ENCODE peak calls at places on chromosomes 1 and 21, in seven cellular contexts. X, U, T, C, H, K and V are unnamed samples.

GRCh38 chr1:172451002-172451443 is 7.2 kb upstream of the PIGC start:
- DNase-seq in C (no peak), T (peak), K (no peak), U (peak), H (no peak), X (no peak), V (peak)

GRCh38 chr1:209875510-209875909 is 47.7 kb downstream of the UTP25 start:
- DNase-seq in U (peak), H (peak), C (peak), T (peak), X (peak), K (no peak), V (peak)

GRCh38 chr1:173914366-173914871 is 2.7 kb downstream of the SERPINC1 start:
- DNase-seq in K (peak), U (peak), C (peak), H (peak), T (peak), X (peak), V (peak)

GRCh38 chr1:234433563-234434285 is 45.3 kb downstream of the TARBP1 start:
- DNase-seq in K (no peak), C (no peak), T (no peak), H (no peak), X (no peak), U (peak), V (peak)

GRCh38 chr21:26117324-26117971 is 53.1 kb downstream of the APP start:
- DNase-seq in X (no peak), K (peak), H (no peak), T (no peak), C (no peak), U (peak), V (no peak)

GRCh38 chr1:9400425-9401079 is 107.9 kb downstream of the SPSB1 start:
- DNase-seq in C (no peak), T (no peak), H (no peak), X (peak), K (peak), U (no peak), V (peak)

GRCh38 chr1:87325982-87326738 is 2.5 kb upstream of the LMO4 start:
- DNase-seq in T (peak), U (peak), H (no peak), K (peak), X (peak), C (peak), V (peak)

GRCh38 chr1:34800214-34800613 is 7.4 kb downstream of the GJA4 start:
- DNase-seq in T (no peak), H (no peak), U (peak), K (no peak), X (no peak), C (no peak), V (no peak)

GRCh38 chr1:107782192-107782845 is 182.7 kb downstream of the VAV3 start:
- DNase-seq in T (peak), K (peak), X (peak), U (peak), H (peak), C (peak), V (peak)

GRCh38 chr1:30191154-30191702 is 532.2 kb downstream of the MATN1 start:
- DNase-seq in H (peak), K (no peak), U (peak), C (no peak), X (peak), T (peak), V (peak)

GRCh38 chr1:16644179-16645043 is 22.3 kb downstream of the RNU1-3 start:
- DNase-seq in T (peak), K (peak), X (peak), U (peak), H (peak), C (peak), V (peak)

GRCh38 chr1:159712080-159712479 is 2.3 kb downstream of the CRP start:
- DNase-seq in T (no peak), K (no peak), H (no peak), U (no peak), C (no peak), X (no peak), V (no peak)

GRCh38 chr1:233905416-233906051 is 1.1 kb downstream of the SLC35F3 start:
- DNase-seq in T (no peak), K (no peak), C (peak), X (peak), U (no peak), H (no peak), V (peak)

GRCh38 chr1:206508956-206509355 is 1.6 kb downstream of the RASSF5 start:
- DNase-seq in K (no peak), T (peak), H (no peak), C (no peak), X (no peak), U (peak), V (no peak)

GRCh38 chr1:34786521-34787325 is 5.7 kb downstream of the GJB3 start:
- DNase-seq in H (no peak), K (peak), X (peak), U (peak), T (peak), C (peak), V (peak)

GRCh38 chr1:101235241-101235695 is 1.6 kb upstream of the S1PR1 start:
- DNase-seq in C (peak), T (no peak), U (peak), K (no peak), X (peak), H (no peak), V (no peak)

GRCh38 chr1:197606163-197606562 is 169.1 kb downstream of the DENND1B start:
- DNase-seq in K (no peak), X (no peak), C (no peak), T (no peak), U (no peak), H (no peak), V (no peak)

GRCh38 chr1:2866415-2867086 is 65.1 kb upstream of the TTC34 start:
- DNase-seq in U (no peak), T (no peak), K (no peak), H (no peak), C (no peak), X (no peak), V (no peak)

GRCh38 chr1:24294228-24294672 is 24.9 kb upstream of the GRHL3 start:
- DNase-seq in X (no peak), U (peak), T (peak), C (no peak), K (no peak), H (no peak), V (peak)

GRCh38 chr1:47444578-47445465 is 7.0 kb downstream of the FOXD2 start:
- DNase-seq in K (no peak), X (peak), C (peak), U (peak), T (no peak), H (no peak), V (no peak)

GRCh38 chr1:236762410-236762809 is 32.7 kb upstream of the MTR start:
- DNase-seq in T (no peak), K (no peak), X (no peak), H (no peak), U (peak), C (no peak), V (no peak)

GRCh38 chr1:36924282-36924791 is 110.0 kb downstream of the GRIK3 start:
- DNase-seq in T (peak), C (peak), X (peak), U (peak), K (peak), H (no peak), V (peak)

GRCh38 chr1:63442141-63442475 is 74.7 kb downstream of the ALG6 start:
- DNase-seq in C (no peak), X (no peak), H (no peak), T (no peak), K (no peak), U (peak), V (peak)

GRCh38 chr1:108000620-108001105 is 35.7 kb upstream of the VAV3 start:
- DNase-seq in T (peak), X (no peak), H (no peak), U (peak), K (no peak), C (no peak), V (peak)

GRCh38 chr1:204647114-204647804 is 38.3 kb downstream of the LRRN2 start:
- DNase-seq in K (peak), U (peak), T (peak), X (peak), H (peak), C (peak), V (peak)

GRCh38 chr1:42913426-42914091 is 45.1 kb downstream of the SLC2A1 start:
- DNase-seq in H (peak), X (peak), U (peak), C (peak), T (peak), K (peak), V (peak)

GRCh38 chr1:10873189-10873588 is 76.7 kb upstream of the CASZ1 start:
- DNase-seq in K (no peak), H (peak), X (peak), T (no peak), C (no peak), U (no peak), V (no peak)

GRCh38 chr1:77170687-77171086 is 48.5 kb downstream of the PIGK start:
- DNase-seq in X (no peak), K (no peak), T (no peak), U (peak), H (no peak), C (no peak), V (no peak)

GRCh38 chr1:8259498-8260290 is 58.2 kb upstream of the SLC45A1 start:
- DNase-seq in K (no peak), C (no peak), X (no peak), H (peak), T (peak), U (peak), V (peak)

GRCh38 chr1:148263906-148264255 is 111.8 kb upstream of the NBPF11 start:
- DNase-seq in X (peak), C (no peak), U (no peak), H (no peak), K (peak), T (no peak), V (no peak)

GRCh38 chr1:156848461-156849150 is 10.3 kb downstream of the INSRR start:
- DNase-seq in H (no peak), C (peak), U (peak), K (peak), X (peak), T (peak), V (no peak)

GRCh38 chr1:233912447-233912846 is 8.0 kb downstream of the SLC35F3 start:
- DNase-seq in X (no peak), H (no peak), K (no peak), C (no peak), U (no peak), T (no peak), V (no peak)

DNA sequence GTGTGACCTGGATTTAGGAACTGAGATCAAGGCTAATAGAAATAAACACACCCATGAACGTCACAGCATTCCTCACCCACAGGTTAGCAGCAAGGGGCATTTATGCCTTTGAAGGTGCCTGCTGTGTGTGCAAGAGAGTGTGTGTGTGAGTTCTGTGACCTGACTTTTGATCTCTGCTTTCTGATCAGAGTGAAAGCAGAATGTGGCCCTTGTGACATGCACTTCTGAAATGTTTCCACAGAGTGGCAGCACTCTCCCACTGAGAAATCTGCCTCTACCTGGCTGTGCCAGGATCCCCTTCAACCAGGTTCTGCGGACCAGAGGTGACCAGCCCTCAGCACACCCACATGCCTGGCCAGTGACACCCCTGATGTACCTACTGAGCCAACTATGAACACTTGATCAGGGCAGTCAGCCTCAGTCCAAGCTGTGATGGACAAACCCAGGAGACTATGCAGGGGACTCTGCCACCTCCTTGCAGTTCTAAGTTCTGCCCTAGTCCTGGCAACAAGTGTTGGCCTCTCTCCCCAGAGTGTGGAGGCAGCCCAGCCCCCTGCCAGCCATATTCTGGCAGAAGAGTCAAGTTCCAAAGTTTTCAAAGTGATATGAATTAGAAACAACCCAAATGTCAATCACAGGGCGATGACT is 41.0 kb downstream of the RXRG start:
- DNase-seq in C (peak), T (peak), X (peak), K (peak), U (peak), H (peak), V (peak)
- TF ChIP-seq EZH2 in C (no peak), T (no peak), X (no peak), K (no peak), U (no peak), H (no peak), V (no peak)

GRCh38 chr1:54410359-54410758 is 4.2 kb upstream of the SSBP3 start:
- DNase-seq in T (no peak), K (no peak), X (no peak), H (no peak), C (no peak), U (no peak), V (no peak)
- H3K4me2 ChIP-seq in T (no peak), K (no peak), X (no peak), H (no peak), C (no peak), U (no peak), V (no peak)

GRCh38 chr1:167103236-167103894 is 9.5 kb downstream of the STYXL2 start:
- DNase-seq in H (no peak), T (no peak), X (peak), U (no peak), K (no peak), C (no peak), V (peak)
- TF ChIP-seq EZH2phosphoT487 in H (no peak), T (no peak), X (no peak), U (no peak), K (no peak), C (no peak), V (no peak)

DNA sequence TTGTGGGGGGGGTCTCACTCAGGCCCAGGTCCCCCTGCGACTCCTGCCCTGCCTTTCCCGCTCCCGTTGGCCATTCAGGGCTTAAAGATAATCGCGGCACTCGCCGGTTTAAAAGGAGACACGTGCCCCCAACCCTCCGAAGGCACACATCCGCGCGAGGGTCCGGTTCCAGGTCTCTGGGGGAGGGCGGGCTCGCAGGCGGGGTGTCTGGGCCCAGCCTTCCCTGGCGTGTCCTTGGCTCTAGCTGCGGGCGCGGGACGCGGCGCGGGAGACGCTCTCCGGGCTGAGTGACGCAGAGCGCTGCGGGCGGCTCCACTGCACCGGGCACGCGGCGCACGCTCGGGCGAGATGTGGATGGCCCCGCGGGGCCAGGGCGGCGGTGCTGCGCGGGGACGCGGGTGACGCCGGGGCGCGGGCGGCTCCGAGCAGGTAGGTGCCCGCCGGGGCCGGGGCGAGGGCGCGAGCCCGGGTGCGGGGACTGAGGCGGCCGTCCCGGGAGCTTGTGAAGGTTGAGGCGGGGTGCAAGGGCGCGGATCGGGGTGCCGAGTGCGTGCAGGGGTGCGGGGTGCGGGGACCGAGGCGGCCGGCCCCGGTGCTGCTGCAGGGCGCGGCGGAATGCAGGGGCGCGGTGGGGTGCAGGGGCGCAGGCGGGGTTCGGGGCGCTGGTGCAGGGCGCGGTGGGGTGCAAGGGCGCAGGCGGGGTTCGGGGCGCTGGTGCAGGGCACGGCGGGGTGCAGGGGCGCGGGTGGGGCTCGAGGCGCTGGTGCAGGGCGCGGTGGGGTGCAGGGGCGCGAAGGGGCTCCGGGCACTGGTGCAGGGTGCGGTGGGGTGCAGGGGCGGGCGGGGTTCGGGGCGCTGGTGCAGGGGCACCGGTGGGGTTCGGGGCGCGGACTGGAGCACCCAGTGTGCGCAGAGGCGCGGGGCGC is 3.3 kb upstream of the TRPM2 start:
- DNase-seq in T (no peak), X (peak), K (no peak), H (no peak), U (no peak), C (no peak), V (no peak)
- TF ChIP-seq EZH2 in T (no peak), X (peak), K (no peak), H (no peak), U (no peak), C (no peak), V (no peak)

GRCh38 chr1:6208723-6209660 is 3.1 kb downstream of the RNF207 start:
- DNase-seq in X (peak), K (no peak), H (no peak), U (peak), T (peak), C (peak), V (no peak)
- H3K4me2 ChIP-seq in X (peak), K (no peak), H (no peak), U (peak), T (peak), C (peak), V (no peak)

GRCh38 chr1:1286313-1287261 is 6.4 kb downstream of the SCNN1D start:
- DNase-seq in U (no peak), T (no peak), C (no peak), H (no peak), X (no peak), K (no peak), V (no peak)
- TF ChIP-seq EZH2phosphoT487 in U (no peak), T (no peak), C (no peak), H (no peak), X (no peak), K (no peak), V (no peak)

GRCh38 chr1:200040516-200041138 is 13.1 kb downstream of the NR5A2 start:
- DNase-seq in U (no peak), C (peak), X (peak), T (peak), K (no peak), H (no peak), V (no peak)

GRCh38 chr1:200042437-200043329 is 15.2 kb downstream of the NR5A2 start:
- DNase-seq in H (no peak), K (no peak), T (peak), U (peak), X (peak), C (peak), V (no peak)

GRCh38 chr1:200039849-200040479 is 12.5 kb downstream of the NR5A2 start:
- DNase-seq in C (peak), X (peak), H (no peak), U (no peak), K (no peak), T (no peak), V (no peak)

GRCh38 chr1:200042119-200042436 is 14.6 kb downstream of the NR5A2 start:
- DNase-seq in U (peak), X (peak), C (peak), K (no peak), H (no peak), T (no peak), V (no peak)

DNA sequence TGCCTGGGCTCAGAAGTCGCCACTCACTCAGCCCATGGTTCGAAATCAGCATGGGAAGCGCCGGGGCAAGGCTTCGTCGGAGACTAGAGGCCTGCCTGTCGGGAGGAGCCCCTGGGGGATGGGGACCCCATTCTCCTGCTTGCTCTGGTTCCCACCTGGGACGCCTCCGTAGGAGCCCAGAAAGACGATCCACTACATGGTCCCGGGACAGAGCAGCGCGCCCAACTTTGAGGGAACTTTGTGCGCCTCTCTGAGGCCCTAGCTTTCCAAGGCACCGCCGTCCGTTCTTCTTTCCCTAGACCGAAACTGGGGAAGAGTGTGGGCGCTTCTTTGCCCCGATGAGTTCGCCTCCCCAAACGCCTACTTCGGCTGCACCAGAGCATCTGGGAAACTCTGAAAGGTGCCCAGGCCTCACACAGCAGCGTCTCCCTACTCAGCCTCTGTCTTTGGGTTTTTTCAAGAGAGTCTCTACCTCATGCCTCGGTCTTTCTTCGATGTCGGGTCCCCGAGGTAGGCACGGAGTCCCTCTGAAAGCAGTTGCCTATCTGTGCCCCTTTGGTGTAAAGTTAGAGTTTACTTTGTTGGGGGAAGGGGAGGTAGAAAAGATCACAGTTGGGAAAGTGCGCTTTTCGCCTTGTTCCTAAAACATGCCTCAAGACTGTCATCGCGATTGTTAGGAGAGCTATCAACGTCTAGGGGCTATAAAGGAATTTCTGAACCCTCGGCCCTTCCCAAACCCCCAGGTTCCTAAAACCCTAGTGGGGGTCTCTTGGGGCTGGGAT is 14.0 kb downstream of the NR5A2 start:
- DNase-seq in H (no peak), C (peak), K (no peak), X (peak), U (no peak), T (peak), V (no peak)
- TF ChIP-seq EZH2 in H (no peak), C (peak), K (no peak), X (peak), U (no peak), T (peak), V (no peak)